ENCODE peak calls at places on chromosomes 11 and 22, in four cellular contexts. G is SK-N-SH, O is HepG2, N is GM12878. J is an unnamed sample.

GRCh38 chr11:44755553-44756505 is 29.1 kb downstream of the TSPAN18 start:
- DNase-seq in G (peak; percentile 42), O (no peak), N (no peak), J (no peak)

GRCh38 chr11:2746401-2747230 is 46.8 kb upstream of the KCNQ1OT1 start:
- DNase-seq in G (peak; percentile 87), O (no peak), N (no peak), J (no peak)

GRCh38 chr22:27065259-27065658 is 407.9 kb downstream of the MIAT start:
- DNase-seq in G (no peak), O (no peak), N (no peak), J (no peak)

GRCh38 chr22:47512617-47513016 is 750.2 kb downstream of the TBC1D22A start:
- DNase-seq in G (no peak), O (no peak), N (no peak), J (no peak)

GRCh38 chr11:12737024-12737423 is 62.8 kb downstream of the TEAD1 start:
- DNase-seq in G (no peak), O (no peak), N (no peak), J (no peak)

GRCh38 chr11:119015054-119015611 is 3.0 kb downstream of the RPS25 start:
- DNase-seq in G (no peak), O (no peak), N (no peak), J (no peak)

GRCh38 chr11:64887757-64888405 is 9.5 kb upstream of the EHD1 start:
- DNase-seq in G (peak; percentile 97), O (peak; percentile 46), N (no peak), J (peak; percentile 66)

GRCh38 chr11:10693509-10694071 is at the start of gene IRAG1:
- DNase-seq in G (peak; percentile 63), O (no peak), N (no peak), J (no peak)

GRCh38 chr22:45531441-45531840 is 28.8 kb downstream of the FBLN1 start:
- DNase-seq in G (no peak), O (no peak), N (no peak), J (no peak)

GRCh38 chr22:35538801-35539321 is 1.8 kb upstream of the RASD2 start:
- DNase-seq in G (peak; percentile 65), O (no peak), N (no peak), J (peak; percentile 44)

GRCh38 chr22:46008836-46009596 is 32.1 kb upstream of the WNT7B start:
- DNase-seq in G (no peak), O (no peak), N (no peak), J (no peak)

GRCh38 chr11:103749158-103749557 is 287.3 kb upstream of the DDI1 start:
- DNase-seq in G (no peak), O (no peak), N (no peak), J (no peak)

GRCh38 chr11:41003339-41003992 is 456.0 kb downstream of the LRRC4C start:
- DNase-seq in G (no peak), O (no peak), N (no peak), J (no peak)

DNA sequence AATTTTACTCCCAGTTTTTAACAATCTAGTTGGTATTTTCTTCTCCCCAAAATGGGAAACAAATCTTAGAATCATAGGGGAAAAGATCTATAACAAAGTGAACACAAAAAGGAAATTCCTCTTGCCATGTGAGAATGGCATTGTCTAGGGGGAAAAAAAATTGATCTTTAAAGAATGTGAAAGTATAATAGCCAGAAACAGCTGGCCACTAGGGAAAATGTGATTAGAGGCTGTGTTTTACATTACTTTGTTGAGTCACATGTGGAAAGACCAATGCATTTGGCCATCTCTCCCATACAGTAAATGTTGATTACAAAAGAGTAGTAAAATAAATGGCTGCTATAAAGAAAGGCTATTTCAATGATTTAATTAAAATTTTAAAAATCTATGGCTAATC is 30.7 kb downstream of the CHEK2 start:
- DNase-seq in G (peak; percentile 34), O (no peak), N (no peak), J (no peak)
- TF ChIP-seq PBX3 in G (no peak), O (no peak), N (no peak), J (no peak)

GRCh38 chr11:6225024-6225423 is 9.4 kb downstream of the FHIP1B start:
- DNase-seq in G (no peak), O (no peak), N (no peak), J (no peak)
- TF ChIP-seq PBX3 in G (no peak), O (no peak), N (no peak), J (no peak)

GRCh38 chr11:96067160-96067559 is 143.3 kb upstream of the MTMR2 start:
- DNase-seq in G (no peak), O (no peak), N (no peak), J (no peak)

GRCh38 chr11:96063886-96064285 is 140.0 kb upstream of the MTMR2 start:
- DNase-seq in G (no peak), O (no peak), N (no peak), J (no peak)

GRCh38 chr11:96063053-96063452 is 139.1 kb upstream of the MTMR2 start:
- DNase-seq in G (no peak), O (no peak), N (no peak), J (no peak)

GRCh38 chr11:96061730-96062524 is 138.0 kb upstream of the MTMR2 start:
- DNase-seq in G (no peak), O (peak; percentile 56), N (no peak), J (no peak)

GRCh38 chr11:96065379-96065778 is 141.5 kb upstream of the MTMR2 start:
- DNase-seq in G (no peak), O (no peak), N (no peak), J (no peak)
- TF ChIP-seq PBX3 in G (peak; percentile 54), O (no peak), N (no peak), J (no peak)

GRCh38 chr11:61763930-61764605 is 11.6 kb downstream of the MYRF start:
- DNase-seq in G (no peak), O (no peak), N (no peak), J (no peak)
- TF ChIP-seq PBX3 in G (no peak), O (no peak), N (no peak), J (no peak)